ENCODE peak calls at places on chromosomes 4 and X, in six cellular contexts. One of them, this sample, is unnamed.

GRCh38 chrX:97039363-97040029 is 155.8 kb downstream of the RPA4 start:
- DNase-seq in psoas muscle: no peak
- DNase-seq in A549: no peak
- DNase-seq in fibroblast of mammary gland: peak; percentile 53
- DNase-seq in lower leg skin: no peak
- DNase-seq in fibroblast of the aortic adventitia: peak; percentile 67
- DNase-seq in this sample: no peak

GRCh38 chr4:3702551-3703221 is 63.5 kb upstream of the ADRA2C start:
- DNase-seq in fibroblast of the aortic adventitia: no peak
- DNase-seq in fibroblast of mammary gland: no peak
- DNase-seq in psoas muscle: peak; percentile 34
- DNase-seq in lower leg skin: no peak
- DNase-seq in A549: no peak
- DNase-seq in this sample: no peak

GRCh38 chr4:83250666-83251065 is 33.9 kb downstream of the COQ2 start:
- DNase-seq in lower leg skin: no peak
- DNase-seq in fibroblast of mammary gland: no peak
- DNase-seq in psoas muscle: no peak
- DNase-seq in A549: no peak
- DNase-seq in fibroblast of the aortic adventitia: no peak
- DNase-seq in this sample: no peak

GRCh38 chrX:103883533-103883932 is 51.5 kb upstream of the RAB9B start:
- DNase-seq in A549: no peak
- DNase-seq in fibroblast of mammary gland: no peak
- DNase-seq in psoas muscle: no peak
- DNase-seq in fibroblast of the aortic adventitia: peak; percentile 60
- DNase-seq in lower leg skin: no peak
- DNase-seq in this sample: no peak

GRCh38 chr4:7261174-7261573 is 68.8 kb downstream of the SORCS2 start:
- DNase-seq in lower leg skin: no peak
- DNase-seq in A549: no peak
- DNase-seq in fibroblast of the aortic adventitia: no peak
- DNase-seq in fibroblast of mammary gland: no peak
- DNase-seq in psoas muscle: no peak
- DNase-seq in this sample: no peak

GRCh38 chrX:15989716-15990115 is 133.6 kb upstream of the GRPR start:
- DNase-seq in A549: no peak
- DNase-seq in fibroblast of mammary gland: no peak
- DNase-seq in lower leg skin: no peak
- DNase-seq in psoas muscle: no peak
- DNase-seq in fibroblast of the aortic adventitia: no peak
- DNase-seq in this sample: no peak

GRCh38 chr4:153156263-153156662 is 48.0 kb upstream of the TRIM2 start:
- DNase-seq in lower leg skin: no peak
- DNase-seq in fibroblast of the aortic adventitia: no peak
- DNase-seq in fibroblast of mammary gland: no peak
- DNase-seq in A549: no peak
- DNase-seq in psoas muscle: no peak
- DNase-seq in this sample: no peak

GRCh38 chrX:45621356-45622041 is 420.8 kb upstream of the DIPK2B start:
- DNase-seq in fibroblast of the aortic adventitia: peak; percentile 73
- DNase-seq in lower leg skin: no peak
- DNase-seq in A549: no peak
- DNase-seq in fibroblast of mammary gland: peak; percentile 93
- DNase-seq in psoas muscle: no peak
- DNase-seq in this sample: peak; percentile 61

GRCh38 chr4:15778191-15778741 is at the start of gene CD38:
- DNase-seq in fibroblast of the aortic adventitia: no peak
- DNase-seq in A549: peak; percentile 10
- DNase-seq in psoas muscle: peak; percentile 73
- DNase-seq in fibroblast of mammary gland: no peak
- DNase-seq in lower leg skin: no peak
- DNase-seq in this sample: no peak

DNA sequence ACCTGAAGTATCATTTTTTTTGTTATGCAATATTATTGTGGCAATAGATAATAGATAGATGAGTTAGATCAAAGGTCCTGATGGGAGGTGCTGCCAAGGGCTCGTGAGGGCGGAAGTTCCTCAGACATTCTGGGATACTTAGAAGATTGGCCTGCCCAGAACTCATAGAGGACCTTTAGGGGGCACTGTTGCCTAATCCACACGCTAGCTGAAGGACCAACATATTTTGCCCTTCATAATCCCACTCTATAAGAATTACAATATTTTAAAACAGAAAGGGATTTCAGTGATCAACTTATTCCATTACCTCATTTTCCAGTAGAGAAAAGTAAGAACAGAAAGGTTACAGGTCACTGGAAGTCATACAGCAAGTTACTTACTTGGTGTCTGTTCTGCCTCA is 22.9 kb upstream of the COX7B2 start:
- DNase-seq in psoas muscle: no peak
- DNase-seq in lower leg skin: no peak
- DNase-seq in fibroblast of the aortic adventitia: peak; percentile 70
- DNase-seq in fibroblast of mammary gland: peak; percentile 36
- DNase-seq in A549: no peak
- DNase-seq in this sample: peak; percentile 2
- TF ChIP-seq CTCF in psoas muscle: no peak
- TF ChIP-seq CTCF in lower leg skin: no peak
- TF ChIP-seq CTCF in fibroblast of the aortic adventitia: peak; percentile 81
- TF ChIP-seq CTCF in fibroblast of mammary gland: peak; percentile 57
- TF ChIP-seq CTCF in A549: no peak
- TF ChIP-seq CTCF in this sample: peak; percentile 53

DNA sequence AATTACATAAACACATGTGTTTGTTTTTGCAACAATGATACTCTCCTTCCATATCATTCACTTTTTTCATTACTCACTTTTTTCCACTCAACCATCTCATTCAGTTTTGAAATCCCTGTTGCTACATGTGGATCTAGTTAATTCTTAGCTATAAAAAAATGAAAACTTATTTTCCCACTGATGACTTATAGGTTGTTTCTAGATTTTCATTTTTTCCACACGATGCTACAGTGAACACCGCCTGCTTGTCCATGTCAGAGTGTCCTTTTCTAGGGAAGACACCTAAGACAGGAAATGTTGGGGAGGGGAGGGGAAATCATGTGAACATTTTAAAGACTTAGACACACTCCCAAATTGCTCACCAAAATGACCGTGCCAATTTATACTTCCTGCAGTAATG is 70.2 kb downstream of the SUPT20HL2 start:
- DNase-seq in fibroblast of mammary gland: peak; percentile 69
- DNase-seq in psoas muscle: no peak
- DNase-seq in fibroblast of the aortic adventitia: peak; percentile 64
- DNase-seq in A549: no peak
- DNase-seq in lower leg skin: no peak
- DNase-seq in this sample: no peak
- H3K4me3 ChIP-seq in fibroblast of mammary gland: no peak overlapping the region
- H3K4me3 ChIP-seq in psoas muscle: no peak overlapping the region
- H3K4me3 ChIP-seq in fibroblast of the aortic adventitia: no peak overlapping the region
- H3K4me3 ChIP-seq in A549: no peak overlapping the region
- H3K4me3 ChIP-seq in lower leg skin: no peak overlapping the region
- H3K4me3 ChIP-seq in this sample: no peak overlapping the region

DNA sequence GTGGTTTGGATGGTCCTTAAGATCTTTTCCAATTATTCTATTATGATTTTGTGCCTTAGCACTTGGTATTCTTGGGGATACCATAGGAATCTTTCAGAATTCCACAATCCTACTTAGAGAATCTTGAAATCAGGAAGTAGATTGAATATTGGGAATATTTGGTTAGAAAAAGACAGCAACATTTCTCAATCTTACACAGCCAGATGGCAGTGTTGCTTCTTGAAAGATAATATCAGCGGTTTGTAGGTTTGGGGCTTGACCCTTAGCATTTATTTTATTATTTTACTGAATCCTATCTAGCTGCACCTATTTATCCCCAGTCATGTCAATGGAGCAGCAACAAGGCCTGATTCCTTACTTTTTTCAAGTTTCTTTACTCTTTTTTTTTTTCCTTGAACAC is 28.6 kb downstream of the MAGEB1 start:
- DNase-seq in fibroblast of mammary gland: peak; percentile 54
- DNase-seq in lower leg skin: no peak
- DNase-seq in A549: no peak
- DNase-seq in fibroblast of the aortic adventitia: peak; percentile 55
- DNase-seq in psoas muscle: no peak
- DNase-seq in this sample: no peak
- TF ChIP-seq CTCF in fibroblast of mammary gland: peak; percentile 39
- TF ChIP-seq CTCF in lower leg skin: no peak
- TF ChIP-seq CTCF in A549: peak; percentile 66
- TF ChIP-seq CTCF in fibroblast of the aortic adventitia: peak; percentile 14
- TF ChIP-seq CTCF in psoas muscle: peak; percentile 31
- TF ChIP-seq CTCF in this sample: peak; percentile 14

DNA sequence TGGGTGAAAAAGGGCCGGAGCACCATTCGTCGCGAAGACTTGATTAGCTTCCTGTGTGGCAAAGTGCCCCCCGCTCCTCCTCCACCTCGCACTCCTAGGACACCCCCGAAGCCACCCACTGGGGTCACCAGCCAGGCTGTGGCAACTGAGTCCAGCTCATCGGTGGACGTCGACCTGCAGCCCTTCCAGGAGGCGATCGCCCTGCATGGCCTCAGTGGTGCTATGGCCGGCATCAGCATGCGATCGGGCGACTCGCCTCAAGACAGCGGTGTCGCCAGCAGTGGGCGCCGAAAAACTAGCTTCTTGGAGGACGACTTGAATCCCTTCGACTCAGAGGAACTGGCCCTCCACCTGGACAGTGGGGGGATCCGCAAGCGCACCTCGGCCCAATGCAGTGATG is 126.8 kb upstream of the CXorf66 start:
- DNase-seq in psoas muscle: no peak
- DNase-seq in lower leg skin: no peak
- DNase-seq in fibroblast of mammary gland: no peak
- DNase-seq in fibroblast of the aortic adventitia: no peak
- DNase-seq in A549: no peak
- DNase-seq in this sample: no peak
- H3K4me3 ChIP-seq in psoas muscle: peak overlapping the region; percentile 48
- H3K4me3 ChIP-seq in lower leg skin: no peak overlapping the region
- H3K4me3 ChIP-seq in fibroblast of mammary gland: no peak overlapping the region
- H3K4me3 ChIP-seq in fibroblast of the aortic adventitia: no peak overlapping the region
- H3K4me3 ChIP-seq in A549: no peak overlapping the region
- H3K4me3 ChIP-seq in this sample: no peak overlapping the region

This sample was measured in HFF-Myc.